ENCODE peak calls at places on chromosomes 13 and 19, in ten cellular contexts. One of them, this sample, is unnamed.

GRCh38 chr19:29667941-29668340 is 2.7 kb downstream of the PLEKHF1 start:
- DNase-seq in CD4-positive, alpha-beta T cell: peak
- DNase-seq in IMR-90: no peak
- DNase-seq in CD8-positive, alpha-beta T cell: peak
- DNase-seq in CD14-positive monocyte: no peak
- DNase-seq in uterus: no peak
- DNase-seq in cardiac fibroblast: no peak
- DNase-seq in HFFc6: no peak
- DNase-seq in foreskin fibroblast: no peak
- DNase-seq in HepG2: no peak
- DNase-seq in this sample: no peak

GRCh38 chr19:40599331-40600085 is 1.7 kb upstream of the LTBP4 start:
- DNase-seq in uterus: peak
- DNase-seq in foreskin fibroblast: no peak
- DNase-seq in IMR-90: no peak
- DNase-seq in CD14-positive monocyte: no peak
- DNase-seq in HFFc6: no peak
- DNase-seq in CD4-positive, alpha-beta T cell: no peak
- DNase-seq in HepG2: no peak
- DNase-seq in cardiac fibroblast: no peak
- DNase-seq in CD8-positive, alpha-beta T cell: no peak
- DNase-seq in this sample: no peak

GRCh38 chr19:52270266-52270885 is 989 bp downstream of the ZNF766 start:
- DNase-seq in HFFc6: peak
- DNase-seq in uterus: no peak
- DNase-seq in IMR-90: peak
- DNase-seq in HepG2: no peak
- DNase-seq in CD4-positive, alpha-beta T cell: no peak
- DNase-seq in CD8-positive, alpha-beta T cell: no peak
- DNase-seq in cardiac fibroblast: no peak
- DNase-seq in CD14-positive monocyte: no peak
- DNase-seq in foreskin fibroblast: peak
- DNase-seq in this sample: no peak

GRCh38 chr13:99648905-99649304 is 147.6 kb downstream of the TM9SF2 start:
- DNase-seq in CD14-positive monocyte: no peak
- DNase-seq in HFFc6: no peak
- DNase-seq in CD4-positive, alpha-beta T cell: no peak
- DNase-seq in cardiac fibroblast: no peak
- DNase-seq in uterus: no peak
- DNase-seq in CD8-positive, alpha-beta T cell: no peak
- DNase-seq in HepG2: no peak
- DNase-seq in IMR-90: no peak
- DNase-seq in foreskin fibroblast: no peak
- DNase-seq in this sample: no peak

GRCh38 chr19:13079542-13079986 is 23.1 kb downstream of the LYL1 start:
- DNase-seq in HFFc6: no peak
- DNase-seq in CD14-positive monocyte: no peak
- DNase-seq in CD8-positive, alpha-beta T cell: no peak
- DNase-seq in cardiac fibroblast: peak
- DNase-seq in uterus: peak
- DNase-seq in foreskin fibroblast: peak
- DNase-seq in HepG2: no peak
- DNase-seq in IMR-90: peak
- DNase-seq in CD4-positive, alpha-beta T cell: no peak
- DNase-seq in this sample: no peak

GRCh38 chr19:56299688-56300087 is 15.0 kb downstream of the ZSCAN5A start:
- DNase-seq in uterus: no peak
- DNase-seq in HFFc6: no peak
- DNase-seq in HepG2: no peak
- DNase-seq in foreskin fibroblast: no peak
- DNase-seq in CD8-positive, alpha-beta T cell: no peak
- DNase-seq in IMR-90: no peak
- DNase-seq in CD14-positive monocyte: no peak
- DNase-seq in cardiac fibroblast: no peak
- DNase-seq in CD4-positive, alpha-beta T cell: no peak
- DNase-seq in this sample: no peak

GRCh38 chr19:33177417-33177976 is 16.6 kb upstream of the LRP3 start:
- DNase-seq in CD14-positive monocyte: peak
- DNase-seq in IMR-90: no peak
- DNase-seq in CD4-positive, alpha-beta T cell: peak
- DNase-seq in cardiac fibroblast: no peak
- DNase-seq in HepG2: peak
- DNase-seq in CD8-positive, alpha-beta T cell: peak
- DNase-seq in HFFc6: no peak
- DNase-seq in uterus: no peak
- DNase-seq in foreskin fibroblast: no peak
- DNase-seq in this sample: peak

GRCh38 chr13:39699274-39699673 is 43.8 kb downstream of the COG6 start:
- DNase-seq in IMR-90: no peak
- DNase-seq in cardiac fibroblast: no peak
- DNase-seq in HepG2: no peak
- DNase-seq in HFFc6: no peak
- DNase-seq in foreskin fibroblast: no peak
- DNase-seq in CD4-positive, alpha-beta T cell: no peak
- DNase-seq in uterus: no peak
- DNase-seq in CD8-positive, alpha-beta T cell: no peak
- DNase-seq in CD14-positive monocyte: no peak
- DNase-seq in this sample: no peak

GRCh38 chr13:25114220-25114619 is 18.3 kb downstream of the PABPC3 start:
- DNase-seq in CD8-positive, alpha-beta T cell: peak
- DNase-seq in HepG2: peak
- DNase-seq in uterus: no peak
- DNase-seq in foreskin fibroblast: peak
- DNase-seq in CD14-positive monocyte: no peak
- DNase-seq in cardiac fibroblast: peak
- DNase-seq in CD4-positive, alpha-beta T cell: peak
- DNase-seq in IMR-90: peak
- DNase-seq in HFFc6: peak
- DNase-seq in this sample: peak

GRCh38 chr19:13069415-13070369 is 33.0 kb downstream of the LYL1 start:
- DNase-seq in CD8-positive, alpha-beta T cell: no peak
- DNase-seq in uterus: no peak
- DNase-seq in CD4-positive, alpha-beta T cell: no peak
- DNase-seq in cardiac fibroblast: no peak
- DNase-seq in foreskin fibroblast: no peak
- DNase-seq in HepG2: no peak
- DNase-seq in HFFc6: no peak
- DNase-seq in CD14-positive monocyte: no peak
- DNase-seq in IMR-90: no peak
- DNase-seq in this sample: no peak

GRCh38 chr13:34533941-34534340 is 408.1 kb upstream of the NBEA start:
- DNase-seq in HepG2: no peak
- DNase-seq in uterus: no peak
- DNase-seq in CD8-positive, alpha-beta T cell: no peak
- DNase-seq in foreskin fibroblast: no peak
- DNase-seq in IMR-90: no peak
- DNase-seq in HFFc6: no peak
- DNase-seq in cardiac fibroblast: no peak
- DNase-seq in CD14-positive monocyte: no peak
- DNase-seq in CD4-positive, alpha-beta T cell: no peak
- DNase-seq in this sample: no peak

GRCh38 chr19:39031368-39032163 is 783 bp downstream of the FBXO27 start:
- DNase-seq in HepG2: no peak
- DNase-seq in CD4-positive, alpha-beta T cell: peak
- DNase-seq in HFFc6: no peak
- DNase-seq in CD8-positive, alpha-beta T cell: peak
- DNase-seq in cardiac fibroblast: peak
- DNase-seq in CD14-positive monocyte: no peak
- DNase-seq in foreskin fibroblast: peak
- DNase-seq in uterus: peak
- DNase-seq in IMR-90: no peak
- DNase-seq in this sample: peak

DNA sequence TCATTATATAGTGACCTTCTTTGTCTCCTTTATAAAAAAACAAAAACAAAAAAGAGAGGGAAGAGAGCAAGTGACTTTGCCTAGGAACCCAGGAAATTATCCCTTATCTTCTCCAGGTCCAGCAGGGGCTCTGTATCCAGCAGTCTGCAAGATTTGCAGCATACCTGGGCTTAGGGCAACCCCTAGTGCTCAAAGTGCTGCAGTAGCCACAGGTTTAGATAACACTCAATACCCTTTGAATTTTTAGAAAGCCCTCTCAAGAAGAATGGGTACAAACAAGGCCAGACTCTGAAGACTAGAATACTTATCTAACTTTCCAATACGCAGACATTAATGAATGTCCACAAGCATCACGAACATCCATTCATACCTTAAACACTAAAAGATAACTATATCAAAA is 43.2 kb downstream of the CCNA1 start:
- DNase-seq in foreskin fibroblast: peak
- DNase-seq in IMR-90: no peak
- DNase-seq in uterus: no peak
- DNase-seq in CD14-positive monocyte: no peak
- DNase-seq in HepG2: peak
- DNase-seq in HFFc6: no peak
- DNase-seq in cardiac fibroblast: peak
- DNase-seq in CD8-positive, alpha-beta T cell: no peak
- DNase-seq in CD4-positive, alpha-beta T cell: no peak
- DNase-seq in this sample: no peak
- TF ChIP-seq CTCF in foreskin fibroblast: no peak
- TF ChIP-seq CTCF in IMR-90: peak
- TF ChIP-seq CTCF in uterus: no peak
- TF ChIP-seq CTCF in CD14-positive monocyte: no peak
- TF ChIP-seq CTCF in HepG2: peak
- TF ChIP-seq CTCF in HFFc6: no peak
- TF ChIP-seq CTCF in cardiac fibroblast: peak
- TF ChIP-seq CTCF in CD8-positive, alpha-beta T cell: no peak
- TF ChIP-seq CTCF in CD4-positive, alpha-beta T cell: no peak
- TF ChIP-seq CTCF in this sample: no peak

GRCh38 chr19:3310280-3310679 is 56.1 kb upstream of the NFIC start:
- DNase-seq in CD4-positive, alpha-beta T cell: no peak
- DNase-seq in CD14-positive monocyte: no peak
- DNase-seq in cardiac fibroblast: no peak
- DNase-seq in HepG2: no peak
- DNase-seq in IMR-90: no peak
- DNase-seq in foreskin fibroblast: no peak
- DNase-seq in HFFc6: no peak
- DNase-seq in CD8-positive, alpha-beta T cell: no peak
- DNase-seq in uterus: no peak
- DNase-seq in this sample: no peak
- TF ChIP-seq CTCF in CD4-positive, alpha-beta T cell: peak
- TF ChIP-seq CTCF in CD14-positive monocyte: no peak
- TF ChIP-seq CTCF in cardiac fibroblast: no peak
- TF ChIP-seq CTCF in HepG2: no peak
- TF ChIP-seq CTCF in IMR-90: no peak
- TF ChIP-seq CTCF in foreskin fibroblast: no peak
- TF ChIP-seq CTCF in HFFc6: no peak
- TF ChIP-seq CTCF in CD8-positive, alpha-beta T cell: no peak
- TF ChIP-seq CTCF in uterus: no peak
- TF ChIP-seq CTCF in this sample: no peak

GRCh38 chr13:43783820-43784219 is 3.0 kb downstream of the ENOX1 start:
- DNase-seq in HFFc6: peak
- DNase-seq in uterus: no peak
- DNase-seq in cardiac fibroblast: peak
- DNase-seq in HepG2: no peak
- DNase-seq in foreskin fibroblast: no peak
- DNase-seq in IMR-90: peak
- DNase-seq in CD14-positive monocyte: no peak
- DNase-seq in CD8-positive, alpha-beta T cell: no peak
- DNase-seq in CD4-positive, alpha-beta T cell: no peak
- DNase-seq in this sample: no peak
- TF ChIP-seq CTCF in HFFc6: no peak
- TF ChIP-seq CTCF in uterus: no peak
- TF ChIP-seq CTCF in cardiac fibroblast: no peak
- TF ChIP-seq CTCF in HepG2: no peak
- TF ChIP-seq CTCF in foreskin fibroblast: no peak
- TF ChIP-seq CTCF in IMR-90: no peak
- TF ChIP-seq CTCF in CD14-positive monocyte: no peak
- TF ChIP-seq CTCF in CD8-positive, alpha-beta T cell: no peak
- TF ChIP-seq CTCF in CD4-positive, alpha-beta T cell: no peak
- TF ChIP-seq CTCF in this sample: no peak

GRCh38 chr19:2209408-2209807 is 26.7 kb downstream of the PLEKHJ1 start:
- DNase-seq in CD4-positive, alpha-beta T cell: no peak
- DNase-seq in IMR-90: no peak
- DNase-seq in CD8-positive, alpha-beta T cell: no peak
- DNase-seq in foreskin fibroblast: no peak
- DNase-seq in HFFc6: no peak
- DNase-seq in cardiac fibroblast: no peak
- DNase-seq in CD14-positive monocyte: no peak
- DNase-seq in HepG2: no peak
- DNase-seq in uterus: no peak
- DNase-seq in this sample: no peak

GRCh38 chr19:2210206-2210605 is 25.9 kb downstream of the PLEKHJ1 start:
- DNase-seq in CD8-positive, alpha-beta T cell: no peak
- DNase-seq in HFFc6: no peak
- DNase-seq in CD14-positive monocyte: no peak
- DNase-seq in foreskin fibroblast: no peak
- DNase-seq in uterus: no peak
- DNase-seq in CD4-positive, alpha-beta T cell: no peak
- DNase-seq in IMR-90: no peak
- DNase-seq in HepG2: no peak
- DNase-seq in cardiac fibroblast: no peak
- DNase-seq in this sample: no peak

GRCh38 chr19:2208975-2209374 is 27.2 kb downstream of the PLEKHJ1 start:
- DNase-seq in CD14-positive monocyte: no peak
- DNase-seq in CD4-positive, alpha-beta T cell: no peak
- DNase-seq in cardiac fibroblast: peak
- DNase-seq in IMR-90: no peak
- DNase-seq in foreskin fibroblast: no peak
- DNase-seq in HFFc6: no peak
- DNase-seq in HepG2: no peak
- DNase-seq in CD8-positive, alpha-beta T cell: no peak
- DNase-seq in uterus: no peak
- DNase-seq in this sample: no peak

GRCh38 chr19:2207008-2207407 is 29.1 kb downstream of the PLEKHJ1 start:
- DNase-seq in foreskin fibroblast: no peak
- DNase-seq in cardiac fibroblast: no peak
- DNase-seq in CD14-positive monocyte: no peak
- DNase-seq in HFFc6: no peak
- DNase-seq in CD4-positive, alpha-beta T cell: no peak
- DNase-seq in uterus: no peak
- DNase-seq in IMR-90: no peak
- DNase-seq in CD8-positive, alpha-beta T cell: no peak
- DNase-seq in HepG2: no peak
- DNase-seq in this sample: no peak

DNA sequence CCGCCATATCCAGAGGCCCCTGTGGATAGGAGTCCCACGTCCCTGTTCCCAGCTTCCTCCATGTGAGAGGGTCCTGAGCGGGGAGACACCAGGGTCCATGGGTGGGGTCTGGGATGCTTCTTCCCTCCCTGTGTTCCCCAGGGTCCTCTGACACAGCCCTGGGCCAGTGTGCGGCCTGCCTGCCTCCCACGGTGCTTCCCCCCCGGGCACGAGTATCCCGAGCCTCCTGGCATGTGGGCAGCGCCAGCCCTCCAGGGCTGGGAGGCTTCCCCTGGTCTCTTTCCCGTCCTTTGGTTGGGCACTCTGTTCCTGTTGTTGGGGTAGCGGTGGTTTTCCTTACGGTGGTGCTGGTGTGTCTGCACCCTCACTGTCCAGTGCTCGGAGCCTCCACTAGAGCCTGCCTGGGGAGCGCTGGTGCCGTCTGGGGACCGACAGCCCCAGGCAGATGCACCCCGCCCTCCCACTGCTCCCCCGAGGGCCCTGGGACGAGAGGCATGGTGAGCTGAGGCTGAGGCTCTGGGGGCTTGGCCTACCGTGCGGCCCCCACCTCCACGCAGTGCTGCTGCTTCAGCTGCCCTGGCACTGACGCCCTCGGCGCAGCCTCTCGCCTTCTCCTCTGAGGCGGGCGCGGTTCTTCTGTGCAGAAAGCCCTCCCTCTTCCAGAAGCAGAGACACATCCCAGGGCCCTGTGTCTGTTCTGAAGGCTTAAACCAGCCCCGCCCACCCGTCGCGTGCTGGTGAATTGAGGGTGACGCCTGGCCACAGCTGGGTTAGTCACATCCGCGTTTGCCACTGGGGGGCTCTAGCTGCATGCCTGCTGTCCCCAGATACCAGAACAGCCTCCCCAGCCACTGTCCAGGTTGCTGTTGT is 27.9 kb downstream of the PLEKHJ1 start:
- DNase-seq in CD8-positive, alpha-beta T cell: no peak
- DNase-seq in foreskin fibroblast: peak
- DNase-seq in HepG2: no peak
- DNase-seq in IMR-90: peak
- DNase-seq in CD4-positive, alpha-beta T cell: no peak
- DNase-seq in HFFc6: peak
- DNase-seq in cardiac fibroblast: peak
- DNase-seq in uterus: no peak
- DNase-seq in CD14-positive monocyte: no peak
- DNase-seq in this sample: no peak
- TF ChIP-seq CTCF in CD8-positive, alpha-beta T cell: no peak
- TF ChIP-seq CTCF in foreskin fibroblast: peak
- TF ChIP-seq CTCF in HepG2: peak
- TF ChIP-seq CTCF in IMR-90: peak
- TF ChIP-seq CTCF in CD4-positive, alpha-beta T cell: no peak
- TF ChIP-seq CTCF in HFFc6: peak
- TF ChIP-seq CTCF in cardiac fibroblast: peak
- TF ChIP-seq CTCF in uterus: peak
- TF ChIP-seq CTCF in CD14-positive monocyte: no peak
- TF ChIP-seq CTCF in this sample: no peak